ENCODE peak calls at places on chromosomes 4 and X, in five cellular contexts. One of them, this sample, is unnamed.

GRCh38 chr4:139692300-139693012 is 26.8 kb downstream of the MGST2 start:
- DNase-seq in HL-60: no peak
- DNase-seq in suprapubic skin: no peak
- DNase-seq in D721Med: no peak
- DNase-seq in GM13976: peak
- DNase-seq in this sample: no peak

GRCh38 chrX:79556750-79557149 is 189.6 kb upstream of the ITM2A start:
- DNase-seq in D721Med: no peak
- DNase-seq in suprapubic skin: no peak
- DNase-seq in HL-60: no peak
- DNase-seq in GM13976: no peak
- DNase-seq in this sample: no peak

GRCh38 chrX:35445912-35446311 is 352.2 kb upstream of the MAGEB16 start:
- DNase-seq in D721Med: no peak
- DNase-seq in GM13976: no peak
- DNase-seq in suprapubic skin: no peak
- DNase-seq in HL-60: no peak
- DNase-seq in this sample: no peak

GRCh38 chr4:53653484-53654053 is 62.3 kb upstream of the LNX1 start:
- DNase-seq in suprapubic skin: no peak
- DNase-seq in D721Med: no peak
- DNase-seq in HL-60: no peak
- DNase-seq in GM13976: no peak
- DNase-seq in this sample: no peak

GRCh38 chr4:1176398-1177273 is 4.3 kb upstream of the SPON2 start:
- DNase-seq in suprapubic skin: no peak
- DNase-seq in HL-60: no peak
- DNase-seq in D721Med: no peak
- DNase-seq in GM13976: no peak
- DNase-seq in this sample: no peak

GRCh38 chr4:8215001-8215427 is 15.9 kb downstream of the SH3TC1 start:
- DNase-seq in HL-60: no peak
- DNase-seq in D721Med: no peak
- DNase-seq in suprapubic skin: no peak
- DNase-seq in GM13976: no peak
- DNase-seq in this sample: no peak

GRCh38 chr4:85520765-85521749 is 46.1 kb downstream of the ARHGAP24 start:
- DNase-seq in suprapubic skin: no peak
- DNase-seq in D721Med: no peak
- DNase-seq in GM13976: no peak
- DNase-seq in HL-60: no peak
- DNase-seq in this sample: no peak

GRCh38 chrX:121579016-121579760 is 531.8 kb downstream of the GLUD2 start:
- DNase-seq in HL-60: no peak
- DNase-seq in suprapubic skin: no peak
- DNase-seq in GM13976: no peak
- DNase-seq in D721Med: no peak
- DNase-seq in this sample: peak

GRCh38 chrX:64642482-64642881 is 247.2 kb upstream of the MTMR8 start:
- DNase-seq in GM13976: no peak
- DNase-seq in suprapubic skin: no peak
- DNase-seq in D721Med: no peak
- DNase-seq in HL-60: no peak
- DNase-seq in this sample: no peak

GRCh38 chr4:67167849-67168248 is 377.5 kb downstream of the CENPC start:
- DNase-seq in D721Med: no peak
- DNase-seq in HL-60: no peak
- DNase-seq in GM13976: no peak
- DNase-seq in suprapubic skin: no peak
- DNase-seq in this sample: no peak

GRCh38 chrX:87900320-87900908 is 382.8 kb downstream of the KLHL4 start:
- DNase-seq in HL-60: no peak
- DNase-seq in suprapubic skin: no peak
- DNase-seq in D721Med: no peak
- DNase-seq in GM13976: no peak
- DNase-seq in this sample: no peak

GRCh38 chr4:21447320-21448055 is 501.1 kb downstream of the KCNIP4 start:
- DNase-seq in suprapubic skin: no peak
- DNase-seq in D721Med: no peak
- DNase-seq in GM13976: no peak
- DNase-seq in HL-60: no peak
- DNase-seq in this sample: no peak

GRCh38 chr4:81565137-81565870 is 93.6 kb upstream of the RASGEF1B start:
- DNase-seq in HL-60: no peak
- DNase-seq in GM13976: no peak
- DNase-seq in suprapubic skin: peak
- DNase-seq in D721Med: no peak
- DNase-seq in this sample: no peak

GRCh38 chr4:77215107-77215506 is 58.1 kb downstream of the CCNG2 start:
- DNase-seq in GM13976: no peak
- DNase-seq in D721Med: no peak
- DNase-seq in HL-60: no peak
- DNase-seq in suprapubic skin: no peak
- DNase-seq in this sample: no peak

GRCh38 chrX:27380163-27380845 is 82.8 kb downstream of the PPP4R3C start:
- DNase-seq in HL-60: no peak
- DNase-seq in GM13976: no peak
- DNase-seq in suprapubic skin: no peak
- DNase-seq in D721Med: no peak
- DNase-seq in this sample: no peak

GRCh38 chr4:55277011-55277410 is 69.0 kb upstream of the SRD5A3 start:
- DNase-seq in HL-60: no peak
- DNase-seq in D721Med: no peak
- DNase-seq in suprapubic skin: no peak
- DNase-seq in GM13976: no peak
- DNase-seq in this sample: no peak

GRCh38 chr4:171390626-171391025 is 422.6 kb upstream of the GALNTL6 start:
- DNase-seq in D721Med: no peak
- DNase-seq in suprapubic skin: no peak
- DNase-seq in GM13976: no peak
- DNase-seq in HL-60: no peak
- DNase-seq in this sample: no peak

GRCh38 chr4:170374770-170375169 is 285.0 kb upstream of the AADAT start:
- DNase-seq in GM13976: peak
- DNase-seq in HL-60: peak
- DNase-seq in D721Med: no peak
- DNase-seq in suprapubic skin: no peak
- DNase-seq in this sample: peak

GRCh38 chrX:10729000-10729399 is 108.6 kb upstream of the MID1 start:
- DNase-seq in D721Med: no peak
- DNase-seq in suprapubic skin: no peak
- DNase-seq in HL-60: no peak
- DNase-seq in GM13976: no peak
- DNase-seq in this sample: no peak

GRCh38 chrX:10726647-10727046 is 106.3 kb upstream of the MID1 start:
- DNase-seq in GM13976: no peak
- DNase-seq in suprapubic skin: no peak
- DNase-seq in D721Med: no peak
- DNase-seq in HL-60: no peak
- DNase-seq in this sample: no peak

GRCh38 chrX:10722804-10723364 is 102.5 kb upstream of the MID1 start:
- DNase-seq in HL-60: no peak
- DNase-seq in suprapubic skin: peak
- DNase-seq in D721Med: peak
- DNase-seq in GM13976: peak
- DNase-seq in this sample: peak

GRCh38 chrX:10725071-10725470 is 104.7 kb upstream of the MID1 start:
- DNase-seq in GM13976: peak
- DNase-seq in HL-60: no peak
- DNase-seq in suprapubic skin: no peak
- DNase-seq in D721Med: no peak
- DNase-seq in this sample: peak
- TF ChIP-seq CTCF in GM13976: no peak
- TF ChIP-seq CTCF in HL-60: no peak
- TF ChIP-seq CTCF in suprapubic skin: no peak
- TF ChIP-seq CTCF in D721Med: peak
- TF ChIP-seq CTCF in this sample: no peak

DNA sequence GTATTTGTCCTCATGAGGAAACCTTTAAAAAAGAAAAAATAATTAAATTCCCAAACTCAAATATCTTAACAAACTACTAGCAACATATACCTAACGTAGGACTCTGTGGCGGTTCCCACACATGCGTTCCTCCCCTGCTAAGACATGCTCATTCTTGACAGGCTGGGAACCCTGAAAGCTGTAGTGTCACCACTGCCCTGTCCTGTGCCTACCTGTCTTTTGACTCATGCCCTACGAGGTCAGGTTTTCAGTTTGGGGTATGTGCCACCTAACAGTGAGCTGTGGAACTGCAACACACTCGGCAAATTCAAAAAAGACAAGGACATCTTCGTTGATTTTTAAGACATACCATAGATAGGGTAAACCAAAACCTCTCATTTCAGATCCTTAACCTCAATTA is 17.8 kb downstream of the IDS start:
- DNase-seq in suprapubic skin: no peak
- DNase-seq in D721Med: no peak
- DNase-seq in HL-60: no peak
- DNase-seq in GM13976: no peak
- DNase-seq in this sample: no peak
- TF ChIP-seq CTCF in suprapubic skin: peak
- TF ChIP-seq CTCF in D721Med: no peak
- TF ChIP-seq CTCF in HL-60: no peak
- TF ChIP-seq CTCF in GM13976: no peak
- TF ChIP-seq CTCF in this sample: no peak

GRCh38 chrX:109384569-109385174 is 97.2 kb downstream of the GUCY2F start:
- DNase-seq in suprapubic skin: no peak
- DNase-seq in GM13976: no peak
- DNase-seq in HL-60: no peak
- DNase-seq in D721Med: no peak
- DNase-seq in this sample: peak
- TF ChIP-seq CTCF in suprapubic skin: no peak
- TF ChIP-seq CTCF in GM13976: peak
- TF ChIP-seq CTCF in HL-60: no peak
- TF ChIP-seq CTCF in D721Med: peak
- TF ChIP-seq CTCF in this sample: no peak

GRCh38 chrX:50893466-50893865 is 17.1 kb upstream of the BMP15 start:
- DNase-seq in D721Med: no peak
- DNase-seq in HL-60: no peak
- DNase-seq in GM13976: no peak
- DNase-seq in suprapubic skin: no peak
- DNase-seq in this sample: no peak

GRCh38 chrX:50888884-50889283 is 21.7 kb upstream of the BMP15 start:
- DNase-seq in suprapubic skin: no peak
- DNase-seq in GM13976: no peak
- DNase-seq in HL-60: no peak
- DNase-seq in D721Med: no peak
- DNase-seq in this sample: no peak

GRCh38 chrX:50889582-50889981 is 21.0 kb upstream of the BMP15 start:
- DNase-seq in HL-60: no peak
- DNase-seq in GM13976: no peak
- DNase-seq in suprapubic skin: no peak
- DNase-seq in D721Med: no peak
- DNase-seq in this sample: no peak
- TF ChIP-seq CTCF in HL-60: no peak
- TF ChIP-seq CTCF in GM13976: no peak
- TF ChIP-seq CTCF in suprapubic skin: no peak
- TF ChIP-seq CTCF in D721Med: no peak
- TF ChIP-seq CTCF in this sample: no peak

GRCh38 chrX:127128282-127128681 is 308.8 kb downstream of the PRR32 start:
- DNase-seq in HL-60: no peak
- DNase-seq in GM13976: no peak
- DNase-seq in D721Med: no peak
- DNase-seq in suprapubic skin: no peak
- DNase-seq in this sample: no peak
- TF ChIP-seq CTCF in HL-60: no peak
- TF ChIP-seq CTCF in GM13976: no peak
- TF ChIP-seq CTCF in D721Med: no peak
- TF ChIP-seq CTCF in suprapubic skin: no peak
- TF ChIP-seq CTCF in this sample: no peak

GRCh38 chr4:6263541-6264540 is 5.8 kb upstream of the WFS1 start:
- DNase-seq in D721Med: no peak
- DNase-seq in HL-60: no peak
- DNase-seq in suprapubic skin: no peak
- DNase-seq in GM13976: peak
- DNase-seq in this sample: peak
- TF ChIP-seq CTCF in D721Med: peak
- TF ChIP-seq CTCF in HL-60: peak
- TF ChIP-seq CTCF in suprapubic skin: no peak
- TF ChIP-seq CTCF in GM13976: peak
- TF ChIP-seq CTCF in this sample: peak

This sample was measured in GM20000.